ENCODE peak calls at places on chromosomes 13 and 19, in ten cellular contexts. I is epithelial cell of esophagus; X is KBM-7; C is stimulated activated CD4-positive, alpha-beta T cell treated with anti-CD3 and anti-CD28 coated beads, TNF-alpha, amount 100 ng/mL, for 48 hours; Y is astrocyte of the hippocampus; L is trophoblast cell; A is breast epithelium; M is NCI-H2029; O is GM23248; B is NCI-H526 treated with DMSO at 0.1 percent for 48 hours. Z is an unnamed sample.

GRCh38 chr13:37413161-37413560 is 185.4 kb downstream of the POSTN start:
- DNase-seq in B (no peak), L (no peak), C (no peak), A (no peak), I (no peak), M (no peak), O (no peak), Y (no peak), X (no peak), Z (no peak)

GRCh38 chr19:17765069-17765618 is 13.9 kb downstream of the FCHO1 start:
- DNase-seq in X (peak), Y (no peak), O (no peak), I (peak), B (no peak), L (peak), C (no peak), A (no peak), M (no peak), Z (peak)

GRCh38 chr19:28710278-28710677 is 502.7 kb downstream of the UQCRFS1 start:
- DNase-seq in O (peak), M (peak), I (peak), X (peak), B (peak), A (no peak), Y (peak), L (peak), C (no peak), Z (peak)

GRCh38 chr19:1421958-1422305 is 14.5 kb downstream of the DAZAP1 start:
- DNase-seq in I (no peak), M (no peak), B (no peak), X (no peak), Y (no peak), A (no peak), L (no peak), O (no peak), C (no peak), Z (no peak)

GRCh38 chr19:4557971-4558941 is 1.2 kb downstream of the SEMA6B start:
- DNase-seq in X (peak), L (peak), A (no peak), B (no peak), C (no peak), I (no peak), M (no peak), O (peak), Y (peak), Z (peak)

GRCh38 chr19:51407631-51408131 is 9.8 kb downstream of the SIGLEC10 start:
- DNase-seq in B (no peak), I (peak), L (no peak), C (no peak), M (no peak), A (no peak), Y (peak), X (peak), O (peak), Z (peak)

GRCh38 chr13:110354715-110355473 is 47.8 kb downstream of the COL4A2 start:
- DNase-seq in C (no peak), O (peak), L (no peak), Y (no peak), X (no peak), A (no peak), I (no peak), B (no peak), M (peak), Z (peak)

GRCh38 chr13:73056054-73056962 is 2.5 kb upstream of the KLF5 start:
- DNase-seq in L (peak), B (no peak), A (no peak), Y (peak), O (peak), M (no peak), I (peak), C (no peak), X (no peak), Z (no peak)